ENCODE peak calls at places on chromosomes 12 and 14, in eight cellular contexts. Y is A549, U is K562, I is HepG2, V is GM12878, K is HCT116, L is endothelial cell of umbilical vein, T is H1. D is an unnamed sample.

GRCh38 chr12:90305379-90305778 is 596.7 kb upstream of the ATP2B1 start:
- DNase-seq in Y (no peak), U (no peak), I (no peak), V (no peak), K (peak), L (no peak), T (no peak), D (no peak)

GRCh38 chr14:90795744-90796143 is 20.5 kb downstream of the TTC7B start:
- DNase-seq in Y (peak), U (no peak), I (no peak), V (no peak), K (peak), L (peak), T (no peak), D (peak)

GRCh38 chr14:66240112-66240511 is 246.1 kb upstream of the CCDC196 start:
- DNase-seq in Y (no peak), U (no peak), I (no peak), V (no peak), K (no peak), L (no peak), T (no peak), D (no peak)

GRCh38 chr12:55636853-55637252 is at the start of gene OR10P1:
- DNase-seq in Y (no peak), U (no peak), I (no peak), V (no peak), K (no peak), L (no peak), T (no peak), D (no peak)

GRCh38 chr14:75725481-75725880 is 64.4 kb downstream of the TTLL5 start:
- DNase-seq in Y (no peak), U (no peak), I (no peak), V (no peak), K (no peak), L (no peak), T (no peak), D (no peak)

GRCh38 chr14:38090506-38090905 is 117.2 kb upstream of the SSTR1 start:
- DNase-seq in Y (no peak), U (no peak), I (no peak), V (no peak), K (no peak), L (no peak), T (no peak), D (no peak)

GRCh38 chr12:31906581-31907286 is 52.5 kb upstream of the RESF1 start:
- DNase-seq in Y (peak), U (no peak), I (peak), V (no peak), K (no peak), L (no peak), T (no peak), D (peak)

GRCh38 chr12:46370380-46370734 is 2.2 kb downstream of the SLC38A2 start:
- DNase-seq in Y (no peak), U (no peak), I (no peak), V (no peak), K (no peak), L (no peak), T (no peak), D (no peak)

GRCh38 chr12:92144045-92144630 is 1.5 kb downstream of the BTG1 start:
- DNase-seq in Y (peak), U (peak), I (peak), V (no peak), K (peak), L (peak), T (peak), D (peak)

GRCh38 chr12:106417926-106418910 is 60.7 kb downstream of the POLR3B start:
- DNase-seq in Y (no peak), U (no peak), I (peak), V (no peak), K (peak), L (no peak), T (no peak), D (no peak)

GRCh38 chr12:93484315-93484981 is 17.1 kb downstream of the MRPL42 start:
- DNase-seq in Y (peak), U (no peak), I (no peak), V (no peak), K (no peak), L (no peak), T (no peak), D (no peak)

GRCh38 chr12:98358144-98358543 is 157.2 kb upstream of the TMPO start:
- DNase-seq in Y (no peak), U (no peak), I (no peak), V (no peak), K (no peak), L (no peak), T (no peak), D (no peak)

GRCh38 chr12:98355933-98356332 is 159.5 kb upstream of the TMPO start:
- DNase-seq in Y (no peak), U (no peak), I (no peak), V (no peak), K (no peak), L (no peak), T (no peak), D (no peak)

GRCh38 chr12:98354520-98354919 is 160.9 kb upstream of the TMPO start:
- DNase-seq in Y (no peak), U (no peak), I (no peak), V (no peak), K (no peak), L (no peak), T (no peak), D (no peak)

GRCh38 chr12:98352835-98353234 is 162.6 kb upstream of the TMPO start:
- DNase-seq in Y (peak), U (no peak), I (no peak), V (no peak), K (no peak), L (no peak), T (no peak), D (no peak)

DNA sequence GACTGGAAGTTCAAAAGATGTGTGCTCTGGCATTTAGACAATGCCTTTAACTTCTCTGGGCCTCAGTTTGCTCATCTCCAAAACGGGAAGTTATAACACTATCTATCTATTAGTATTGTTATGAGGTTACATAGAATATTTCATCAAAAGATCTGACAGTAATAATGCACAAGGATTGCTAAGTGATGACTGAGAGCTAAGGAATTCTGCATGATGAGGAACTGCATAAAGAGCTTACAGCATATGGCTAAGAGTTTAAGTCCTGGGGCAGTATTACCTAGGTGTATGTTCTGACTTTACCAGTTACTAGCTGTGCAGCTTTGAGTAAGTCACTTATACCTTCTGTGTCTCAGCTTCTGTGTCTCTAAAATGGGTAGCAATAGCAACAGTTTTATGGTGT is 160.1 kb upstream of the TMPO start:
- DNase-seq in Y (peak), U (no peak), I (no peak), V (no peak), K (no peak), L (no peak), T (no peak), D (no peak)
- TF ChIP-seq MAX in Y (no peak), U (no peak), I (no peak), V (no peak), K (no peak), L (no peak), T (no peak), D (no peak)

GRCh38 chr14:102823546-102823945 is 46.3 kb downstream of the TRAF3 start:
- DNase-seq in Y (no peak), U (no peak), I (no peak), V (no peak), K (no peak), L (no peak), T (no peak), D (no peak)

GRCh38 chr14:102826161-102826560 is 48.9 kb downstream of the TRAF3 start:
- DNase-seq in Y (no peak), U (no peak), I (no peak), V (no peak), K (no peak), L (no peak), T (no peak), D (no peak)

GRCh38 chr14:102825307-102826095 is 48.3 kb downstream of the TRAF3 start:
- DNase-seq in Y (no peak), U (no peak), I (no peak), V (no peak), K (no peak), L (no peak), T (no peak), D (no peak)

GRCh38 chr14:102826751-102827675 is 49.8 kb downstream of the TRAF3 start:
- DNase-seq in Y (no peak), U (no peak), I (no peak), V (no peak), K (no peak), L (no peak), T (no peak), D (no peak)

GRCh38 chr14:102824832-102825231 is 47.6 kb downstream of the TRAF3 start:
- DNase-seq in Y (peak), U (no peak), I (no peak), V (no peak), K (no peak), L (peak), T (no peak), D (no peak)
- TF ChIP-seq CTCF in Y (no peak), U (no peak), I (no peak), V (no peak), K (no peak), L (no peak), T (no peak), D (no peak)

GRCh38 chr12:118103601-118104382 is at the start of gene VSIG10:
- DNase-seq in Y (peak), U (peak), I (peak), V (no peak), K (no peak), L (peak), T (peak), D (peak)
- TF ChIP-seq POLR2A in Y (peak), U (no peak), I (peak), V (peak), K (peak), L (no peak), T (no peak), D (peak)

GRCh38 chr12:115296613-115297012 is 612.6 kb upstream of the TBX3 start:
- DNase-seq in Y (no peak), U (no peak), I (no peak), V (no peak), K (no peak), L (no peak), T (no peak), D (no peak)

GRCh38 chr12:115297445-115297844 is 613.5 kb upstream of the TBX3 start:
- DNase-seq in Y (no peak), U (no peak), I (no peak), V (no peak), K (no peak), L (no peak), T (no peak), D (no peak)

GRCh38 chr12:115295886-115296285 is 611.9 kb upstream of the TBX3 start:
- DNase-seq in Y (no peak), U (no peak), I (no peak), V (no peak), K (no peak), L (no peak), T (no peak), D (no peak)

GRCh38 chr12:115294443-115295133 is 610.6 kb upstream of the TBX3 start:
- DNase-seq in Y (peak), U (no peak), I (no peak), V (no peak), K (no peak), L (no peak), T (no peak), D (no peak)
- TF ChIP-seq MAX in Y (no peak), U (no peak), I (no peak), V (no peak), K (no peak), L (no peak), T (no peak), D (no peak)

DNA sequence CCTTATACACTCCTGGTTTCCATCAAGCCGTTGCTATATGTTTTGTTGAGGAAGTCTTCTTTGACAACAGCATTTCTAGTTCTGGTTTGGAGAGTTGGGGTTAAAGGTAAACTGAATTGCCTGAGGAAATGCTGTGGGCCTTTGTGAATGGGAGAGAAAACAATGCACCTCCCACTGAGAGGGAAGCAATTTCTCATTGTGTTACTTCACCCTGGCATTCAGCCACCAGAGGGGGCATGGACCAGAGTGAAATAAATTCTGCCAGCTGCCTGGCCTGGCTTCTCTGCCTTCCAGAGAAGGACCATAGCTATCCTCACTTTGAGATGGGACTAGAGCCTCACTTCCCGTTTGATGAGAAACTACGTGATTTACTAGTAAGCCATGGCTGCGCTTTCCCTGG is 475.3 kb downstream of the EGLN3 start:
- DNase-seq in Y (peak), U (no peak), I (peak), V (no peak), K (no peak), L (peak), T (peak), D (peak)
- TF ChIP-seq CTCF in Y (peak), U (peak), I (peak), V (peak), K (peak), L (peak), T (peak), D (peak)

GRCh38 chr12:112116232-112117060 is 7.9 kb upstream of the NAA25 start:
- DNase-seq in Y (peak), U (peak), I (peak), V (no peak), K (peak), L (peak), T (peak), D (peak)
- TF ChIP-seq POLR2A in Y (peak), U (peak), I (peak), V (no peak), K (no peak), L (peak), T (no peak), D (peak)

D was measured in NB4.